ENCODE peak calls at places on chromosomes 7 and 10, in ten cellular contexts. M is activated T-cell treated with anti-CD3 and anti-CD28 coated beads for 4 hours, I is ACHN, U is coronary artery, A is fibroblast of the conjunctiva, D is NCI-H2081, P is stomach, Y is globus pallidus, O is T-helper 2 cell, F is nucleus accumbens. E is an unnamed sample.

GRCh38 chr7:148507741-148508285 is 82.8 kb upstream of the C7orf33 start:
- DNase-seq in M (no peak), I (no peak), U (no peak), A (no peak), D (no peak), P (no peak), Y (no peak), O (no peak), F (no peak), E (no peak)

GRCh38 chr7:102914585-102914984 is 1.8 kb downstream of the LRRC17 start:
- DNase-seq in M (no peak), I (no peak), U (peak; percentile 91), A (peak; percentile 73), D (no peak), P (no peak), Y (no peak), O (no peak), F (no peak), E (no peak)

GRCh38 chr7:30804078-30804661 is 33.0 kb downstream of the MINDY4 start:
- DNase-seq in M (no peak), I (no peak), U (no peak), A (peak; percentile 62), D (no peak), P (no peak), Y (no peak), O (no peak), F (no peak), E (no peak)

GRCh38 chr10:43888551-43888950 is 239.9 kb upstream of the ZNF32 start:
- DNase-seq in M (no peak), I (no peak), U (no peak), A (peak; percentile 79), D (no peak), P (no peak), Y (no peak), O (no peak), F (no peak), E (no peak)

GRCh38 chr7:20748853-20749252 is 37.8 kb downstream of the SP8 start:
- DNase-seq in M (no peak), I (no peak), U (no peak), A (no peak), D (no peak), P (no peak), Y (no peak), O (no peak), F (no peak), E (no peak)

GRCh38 chr10:3474266-3474665 is 301.7 kb upstream of the PITRM1 start:
- DNase-seq in M (no peak), I (no peak), U (no peak), A (no peak), D (no peak), P (no peak), Y (no peak), O (no peak), F (no peak), E (no peak)

GRCh38 chr7:135994466-135995205 is 17.5 kb upstream of the MTPN start:
- DNase-seq in M (no peak), I (no peak), U (no peak), A (no peak), D (no peak), P (no peak), Y (no peak), O (no peak), F (no peak), E (no peak)

GRCh38 chr10:624605-625334 is 64.7 kb downstream of the DIP2C start:
- DNase-seq in M (no peak), I (peak; percentile 80), U (no peak), A (peak; percentile 22), D (peak; percentile 81), P (no peak), Y (peak; percentile 96), O (no peak), F (peak; percentile 86), E (no peak)

GRCh38 chr7:104801022-104801421 is 213.0 kb upstream of the KMT2E start:
- DNase-seq in M (no peak), I (no peak), U (no peak), A (no peak), D (no peak), P (no peak), Y (no peak), O (no peak), F (no peak), E (no peak)

GRCh38 chr10:110419265-110419664 is 78.4 kb upstream of the DUSP5 start:
- DNase-seq in M (no peak), I (no peak), U (no peak), A (no peak), D (no peak), P (no peak), Y (no peak), O (no peak), F (no peak), E (no peak)

GRCh38 chr10:6171891-6172354 is 30.8 kb upstream of the PFKFB3 start:
- DNase-seq in M (no peak), I (no peak), U (peak; percentile 85), A (peak; percentile 46), D (no peak), P (peak; percentile 38), Y (peak; percentile 84), O (no peak), F (peak; percentile 44), E (no peak)

GRCh38 chr10:78588194-78588811 is 480.5 kb upstream of the ZMIZ1 start:
- DNase-seq in M (no peak), I (no peak), U (peak; percentile 79), A (no peak), D (no peak), P (no peak), Y (no peak), O (no peak), F (no peak), E (no peak)

GRCh38 chr7:15561840-15562239 is at the start of gene AGMO:
- DNase-seq in M (no peak), I (peak; percentile 45), U (peak; percentile 76), A (peak; percentile 37), D (peak; percentile 65), P (no peak), Y (peak; percentile 83), O (no peak), F (peak; percentile 80), E (no peak)

GRCh38 chr10:130246113-130246512 is 109.9 kb downstream of the GLRX3 start:
- DNase-seq in M (no peak), I (no peak), U (peak; percentile 21), A (no peak), D (no peak), P (peak; percentile 5), Y (no peak), O (no peak), F (no peak), E (no peak)

GRCh38 chr7:106216517-106217088 is 68.2 kb downstream of the NAMPT start:
- DNase-seq in M (no peak), I (peak; percentile 99), U (peak; percentile 84), A (peak; percentile 93), D (no peak), P (peak; percentile 47), Y (no peak), O (no peak), F (no peak), E (no peak)

GRCh38 chr7:138575897-138576428 is 115.9 kb downstream of the TRIM24 start:
- DNase-seq in M (no peak), I (no peak), U (no peak), A (peak; percentile 9), D (no peak), P (no peak), Y (no peak), O (no peak), F (no peak), E (no peak)

GRCh38 chr10:47296111-47296894 is 3.7 kb upstream of the GDF10 start:
- DNase-seq in M (no peak), I (no peak), U (no peak), A (no peak), D (no peak), P (peak; percentile 21), Y (no peak), O (no peak), F (no peak), E (no peak)

GRCh38 chr7:110664798-110665197 is 426.1 kb upstream of the LRRN3 start:
- DNase-seq in M (no peak), I (no peak), U (no peak), A (peak; percentile 1), D (no peak), P (no peak), Y (no peak), O (no peak), F (no peak), E (no peak)

GRCh38 chr10:8168836-8169235 is 114.3 kb downstream of the GATA3 start:
- DNase-seq in M (no peak), I (no peak), U (no peak), A (no peak), D (no peak), P (no peak), Y (no peak), O (no peak), F (no peak), E (no peak)

GRCh38 chr7:70694357-70694908 is 437.5 kb upstream of the GALNT17 start:
- DNase-seq in M (no peak), I (no peak), U (no peak), A (no peak), D (peak; percentile 64), P (peak; percentile 41), Y (peak; percentile 57), O (no peak), F (peak; percentile 16), E (peak; percentile 28)

GRCh38 chr10:96974348-96974747 is 142.2 kb downstream of the LCOR start:
- DNase-seq in M (no peak), I (no peak), U (no peak), A (peak; percentile 18), D (no peak), P (no peak), Y (no peak), O (no peak), F (no peak), E (no peak)

GRCh38 chr7:12257582-12257981 is 46.5 kb downstream of the TMEM106B start:
- DNase-seq in M (peak; percentile 19), I (peak; percentile 77), U (no peak), A (peak; percentile 21), D (no peak), P (no peak), Y (peak; percentile 0), O (no peak), F (no peak), E (no peak)

GRCh38 chr10:374354-374753 is 239.1 kb downstream of the ZMYND11 start:
- DNase-seq in M (no peak), I (no peak), U (no peak), A (no peak), D (no peak), P (no peak), Y (no peak), O (no peak), F (no peak), E (no peak)

GRCh38 chr10:46520381-46520780 is 36.1 kb downstream of the GPRIN2 start:
- DNase-seq in M (no peak), I (no peak), U (no peak), A (no peak), D (no peak), P (peak; percentile 22), Y (no peak), O (no peak), F (no peak), E (no peak)

GRCh38 chr10:17585001-17585400 is 32.2 kb downstream of the HACD1 start:
- DNase-seq in M (no peak), I (no peak), U (no peak), A (no peak), D (no peak), P (no peak), Y (no peak), O (no peak), F (no peak), E (no peak)

E was measured in T-helper 9 cell.